ENCODE peak calls at places on chromosomes 5 and 9, in five cellular contexts. One of them, this sample, is unnamed.

GRCh38 chr9:128504485-128505413 is at the start of gene GLE1:
- DNase-seq in SK-N-SH: peak; percentile 99
- DNase-seq in HepG2: peak; percentile 82
- DNase-seq in H1: peak; percentile 99
- DNase-seq in GM12878: peak; percentile 82
- DNase-seq in this sample: peak; percentile 97

GRCh38 chr9:16367605-16368424 is 502.7 kb downstream of the BNC2 start:
- DNase-seq in GM12878: no peak
- DNase-seq in H1: no peak
- DNase-seq in SK-N-SH: no peak
- DNase-seq in HepG2: no peak
- DNase-seq in this sample: no peak

GRCh38 chr5:101679816-101680215 is 616.3 kb downstream of the SLCO4C1 start:
- DNase-seq in HepG2: no peak
- DNase-seq in H1: no peak
- DNase-seq in GM12878: no peak
- DNase-seq in SK-N-SH: no peak
- DNase-seq in this sample: no peak

GRCh38 chr5:53431665-53432064 is 48.8 kb upstream of the FST start:
- DNase-seq in GM12878: no peak
- DNase-seq in H1: no peak
- DNase-seq in SK-N-SH: no peak
- DNase-seq in HepG2: no peak
- DNase-seq in this sample: no peak

GRCh38 chr9:107280543-107280942 is 2.5 kb upstream of the RAD23B start:
- DNase-seq in GM12878: no peak
- DNase-seq in HepG2: no peak
- DNase-seq in SK-N-SH: no peak
- DNase-seq in H1: no peak
- DNase-seq in this sample: no peak

GRCh38 chr9:121708768-121709488 is 57.5 kb downstream of the DAB2IP start:
- DNase-seq in GM12878: no peak
- DNase-seq in SK-N-SH: peak; percentile 59
- DNase-seq in H1: no peak
- DNase-seq in HepG2: no peak
- DNase-seq in this sample: no peak

GRCh38 chr9:29100762-29101161 is 1527.5 kb upstream of the C9orf72 start:
- DNase-seq in HepG2: no peak
- DNase-seq in SK-N-SH: no peak
- DNase-seq in H1: no peak
- DNase-seq in GM12878: no peak
- DNase-seq in this sample: no peak

GRCh38 chr9:135297716-135298075 is 181.9 kb upstream of the PPP1R26 start:
- DNase-seq in SK-N-SH: no peak
- DNase-seq in HepG2: no peak
- DNase-seq in GM12878: no peak
- DNase-seq in H1: no peak
- DNase-seq in this sample: no peak

GRCh38 chr9:21015122-21015815 is 16.2 kb downstream of the HACD4 start:
- DNase-seq in HepG2: no peak
- DNase-seq in GM12878: no peak
- DNase-seq in H1: no peak
- DNase-seq in SK-N-SH: no peak
- DNase-seq in this sample: no peak

GRCh38 chr9:79220666-79221065 is 351.1 kb upstream of the TLE4 start:
- DNase-seq in H1: no peak
- DNase-seq in SK-N-SH: no peak
- DNase-seq in HepG2: no peak
- DNase-seq in GM12878: no peak
- DNase-seq in this sample: no peak

GRCh38 chr5:112594060-112594850 is 143.4 kb upstream of the APC start:
- DNase-seq in H1: no peak
- DNase-seq in HepG2: no peak
- DNase-seq in GM12878: no peak
- DNase-seq in SK-N-SH: peak; percentile 20
- DNase-seq in this sample: no peak

GRCh38 chr5:36027066-36027465 is 35.9 kb upstream of the UGT3A1 start:
- DNase-seq in H1: no peak
- DNase-seq in HepG2: no peak
- DNase-seq in SK-N-SH: no peak
- DNase-seq in GM12878: no peak
- DNase-seq in this sample: no peak

GRCh38 chr9:136095495-136096058 is 488 bp upstream of the NACC2 start:
- DNase-seq in SK-N-SH: peak; percentile 81
- DNase-seq in H1: no peak
- DNase-seq in HepG2: no peak
- DNase-seq in GM12878: no peak
- DNase-seq in this sample: no peak

GRCh38 chr9:121367651-121368510 is 2.2 kb downstream of the STOM start:
- DNase-seq in HepG2: peak; percentile 90
- DNase-seq in GM12878: no peak
- DNase-seq in H1: no peak
- DNase-seq in SK-N-SH: no peak
- DNase-seq in this sample: no peak

GRCh38 chr5:13477118-13477737 is 467.3 kb downstream of the DNAH5 start:
- DNase-seq in HepG2: no peak
- DNase-seq in H1: no peak
- DNase-seq in SK-N-SH: no peak
- DNase-seq in GM12878: no peak
- DNase-seq in this sample: no peak

GRCh38 chr9:109098221-109098959 is 21.4 kb downstream of the TMEM245 start:
- DNase-seq in HepG2: peak; percentile 68
- DNase-seq in GM12878: no peak
- DNase-seq in SK-N-SH: peak; percentile 13
- DNase-seq in H1: no peak
- DNase-seq in this sample: no peak

GRCh38 chr9:35726876-35727438 is 5.0 kb downstream of the TLN1 start:
- DNase-seq in H1: no peak
- DNase-seq in SK-N-SH: no peak
- DNase-seq in HepG2: peak; percentile 35
- DNase-seq in GM12878: no peak
- DNase-seq in this sample: no peak

GRCh38 chr9:134223601-134224122 is 59.3 kb upstream of the RNU6ATAC start:
- DNase-seq in GM12878: no peak
- DNase-seq in HepG2: no peak
- DNase-seq in H1: no peak
- DNase-seq in SK-N-SH: no peak
- DNase-seq in this sample: no peak

GRCh38 chr9:133043449-133044035 is 12.7 kb downstream of the GTF3C5 start:
- DNase-seq in SK-N-SH: no peak
- DNase-seq in GM12878: no peak
- DNase-seq in H1: no peak
- DNase-seq in HepG2: no peak
- DNase-seq in this sample: no peak

GRCh38 chr5:119067338-119067737 is 3.5 kb upstream of the DMXL1 start:
- DNase-seq in HepG2: no peak
- DNase-seq in SK-N-SH: no peak
- DNase-seq in H1: no peak
- DNase-seq in GM12878: no peak
- DNase-seq in this sample: no peak

GRCh38 chr5:40258205-40258604 is 421.5 kb upstream of the PTGER4 start:
- DNase-seq in HepG2: no peak
- DNase-seq in SK-N-SH: no peak
- DNase-seq in GM12878: no peak
- DNase-seq in H1: no peak
- DNase-seq in this sample: no peak

GRCh38 chr5:148910686-148911361 is 84.4 kb downstream of the ADRB2 start:
- DNase-seq in GM12878: no peak
- DNase-seq in H1: no peak
- DNase-seq in HepG2: no peak
- DNase-seq in SK-N-SH: no peak
- DNase-seq in this sample: no peak
- TF ChIP-seq POLR2AphosphoS5 in GM12878: no peak
- TF ChIP-seq POLR2AphosphoS5 in H1: no peak
- TF ChIP-seq POLR2AphosphoS5 in HepG2: no peak
- TF ChIP-seq POLR2AphosphoS5 in SK-N-SH: no peak
- TF ChIP-seq POLR2AphosphoS5 in this sample: no peak

GRCh38 chr5:169265888-169266287 is 35.1 kb downstream of the SLIT3 start:
- DNase-seq in GM12878: no peak
- DNase-seq in H1: no peak
- DNase-seq in SK-N-SH: no peak
- DNase-seq in HepG2: no peak
- DNase-seq in this sample: no peak
- TF ChIP-seq TAF1 in GM12878: no peak
- TF ChIP-seq TAF1 in H1: no peak
- TF ChIP-seq TAF1 in SK-N-SH: no peak
- TF ChIP-seq TAF1 in HepG2: no peak
- TF ChIP-seq TAF1 in this sample: no peak

GRCh38 chr5:111167551-111167950 is 56.6 kb upstream of the CAMK4 start:
- DNase-seq in H1: no peak
- DNase-seq in GM12878: no peak
- DNase-seq in SK-N-SH: no peak
- DNase-seq in HepG2: no peak
- DNase-seq in this sample: no peak

GRCh38 chr5:111169269-111169668 is 54.9 kb upstream of the CAMK4 start:
- DNase-seq in SK-N-SH: no peak
- DNase-seq in GM12878: no peak
- DNase-seq in HepG2: no peak
- DNase-seq in H1: no peak
- DNase-seq in this sample: no peak

GRCh38 chr5:111168608-111169007 is 55.6 kb upstream of the CAMK4 start:
- DNase-seq in H1: no peak
- DNase-seq in GM12878: no peak
- DNase-seq in HepG2: no peak
- DNase-seq in SK-N-SH: no peak
- DNase-seq in this sample: no peak

GRCh38 chr5:111163000-111163399 is 61.2 kb upstream of the CAMK4 start:
- DNase-seq in SK-N-SH: no peak
- DNase-seq in HepG2: no peak
- DNase-seq in H1: no peak
- DNase-seq in GM12878: no peak
- DNase-seq in this sample: no peak

DNA sequence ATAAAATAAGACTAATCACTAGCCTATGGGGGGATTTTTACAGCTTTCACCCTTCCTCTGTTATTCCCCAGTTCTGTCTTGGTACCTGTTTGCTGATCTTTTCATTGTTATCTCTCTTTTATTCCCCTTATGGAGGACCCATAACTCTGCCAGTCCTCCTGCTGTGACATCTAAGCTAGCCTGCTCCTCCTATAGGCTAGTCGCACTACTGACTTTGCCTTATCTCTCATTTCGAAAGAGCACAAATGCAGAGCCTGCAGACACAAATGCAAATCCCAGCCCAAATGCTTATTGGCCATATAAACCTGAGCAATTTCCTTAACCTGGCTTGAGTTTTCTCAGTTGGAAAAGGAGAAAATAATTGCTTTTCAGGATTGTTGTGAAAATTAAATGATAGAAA is 59.1 kb upstream of the CAMK4 start:
- DNase-seq in H1: no peak
- DNase-seq in SK-N-SH: no peak
- DNase-seq in GM12878: no peak
- DNase-seq in HepG2: no peak
- DNase-seq in this sample: no peak
- TF ChIP-seq POLR2AphosphoS5 in H1: no peak
- TF ChIP-seq POLR2AphosphoS5 in SK-N-SH: no peak
- TF ChIP-seq POLR2AphosphoS5 in GM12878: no peak
- TF ChIP-seq POLR2AphosphoS5 in HepG2: no peak
- TF ChIP-seq POLR2AphosphoS5 in this sample: no peak

GRCh38 chr9:126611188-126611587 is 2.5 kb upstream of the LMX1B start:
- DNase-seq in H1: no peak
- DNase-seq in SK-N-SH: no peak
- DNase-seq in HepG2: no peak
- DNase-seq in GM12878: no peak
- DNase-seq in this sample: no peak

GRCh38 chr9:126611592-126612328 is 2.0 kb upstream of the LMX1B start:
- DNase-seq in HepG2: peak; percentile 36
- DNase-seq in GM12878: no peak
- DNase-seq in SK-N-SH: peak; percentile 94
- DNase-seq in H1: peak; percentile 95
- DNase-seq in this sample: peak; percentile 88

GRCh38 chr9:126608551-126608950 is 5.2 kb upstream of the LMX1B start:
- DNase-seq in HepG2: no peak
- DNase-seq in H1: no peak
- DNase-seq in SK-N-SH: no peak
- DNase-seq in GM12878: no peak
- DNase-seq in this sample: no peak

GRCh38 chr9:126609191-126609590 is 4.5 kb upstream of the LMX1B start:
- DNase-seq in H1: no peak
- DNase-seq in GM12878: no peak
- DNase-seq in SK-N-SH: peak; percentile 9
- DNase-seq in HepG2: no peak
- DNase-seq in this sample: no peak

GRCh38 chr9:126609711-126610388 is 3.9 kb upstream of the LMX1B start:
- DNase-seq in SK-N-SH: no peak
- DNase-seq in GM12878: no peak
- DNase-seq in H1: no peak
- DNase-seq in HepG2: no peak
- DNase-seq in this sample: no peak
- TF ChIP-seq TAF1 in SK-N-SH: no peak
- TF ChIP-seq TAF1 in GM12878: no peak
- TF ChIP-seq TAF1 in H1: no peak
- TF ChIP-seq TAF1 in HepG2: no peak
- TF ChIP-seq TAF1 in this sample: no peak

GRCh38 chr5:109412981-109413402 is 3.2 kb upstream of the PJA2 start:
- DNase-seq in SK-N-SH: no peak
- DNase-seq in H1: no peak
- DNase-seq in HepG2: peak; percentile 64
- DNase-seq in GM12878: no peak
- DNase-seq in this sample: no peak

GRCh38 chr5:109409844-109410388 is at the start of gene PJA2:
- DNase-seq in SK-N-SH: peak; percentile 91
- DNase-seq in GM12878: peak; percentile 99
- DNase-seq in H1: peak; percentile 93
- DNase-seq in HepG2: peak; percentile 99
- DNase-seq in this sample: peak; percentile 71

GRCh38 chr5:109410389-109411174 is 808 bp upstream of the PJA2 start:
- DNase-seq in SK-N-SH: peak; percentile 48
- DNase-seq in GM12878: no peak
- DNase-seq in HepG2: no peak
- DNase-seq in H1: peak; percentile 60
- DNase-seq in this sample: no peak

GRCh38 chr5:109411175-109411514 is 1.4 kb upstream of the PJA2 start:
- DNase-seq in SK-N-SH: no peak
- DNase-seq in H1: no peak
- DNase-seq in GM12878: no peak
- DNase-seq in HepG2: no peak
- DNase-seq in this sample: no peak

GRCh38 chr5:109411627-109412026 is 1.9 kb upstream of the PJA2 start:
- DNase-seq in HepG2: no peak
- DNase-seq in GM12878: no peak
- DNase-seq in SK-N-SH: no peak
- DNase-seq in H1: no peak
- DNase-seq in this sample: no peak
- TF ChIP-seq POLR2AphosphoS5 in HepG2: no peak
- TF ChIP-seq POLR2AphosphoS5 in GM12878: no peak
- TF ChIP-seq POLR2AphosphoS5 in SK-N-SH: no peak
- TF ChIP-seq POLR2AphosphoS5 in H1: no peak
- TF ChIP-seq POLR2AphosphoS5 in this sample: no peak